ENCODE peak calls at places on chromosomes 12 and 14, in eight cellular contexts. B is HT1080; I is pons; Q is K562; M is activated naive CD4-positive, alpha-beta T cell treated with Interleukin-2 at 50 U/mL for 16 hours; E is activated CD4-positive, alpha-beta T cell treated with anti-CD3 and anti-CD28 coated beads for 4 hours; N is lower lobe of right lung; Y is stimulated activated CD8-positive, alpha-beta memory T cell treated with anti-CD3 and anti-CD28 coated beads, Interleukin-15, amount 100 ng/mL, for 48 hours. T is an unnamed sample.
A peak's percentile ranks its signal among the peaks of the same experiment; 100 is the strongest.

GRCh38 chr12:30691122-30691879 is 4.4 kb downstream of the IPO8 start:
- DNase-seq in B (peak; percentile 81), I (no peak), Q (peak; percentile 39), M (no peak), E (no peak), N (no peak), Y (no peak), T (no peak)

GRCh38 chr12:67456281-67456918 is 187.2 kb downstream of the CAND1 start:
- DNase-seq in B (peak; percentile 74), I (no peak), Q (no peak), M (no peak), E (no peak), N (no peak), Y (no peak), T (no peak)

GRCh38 chr14:73244541-73244940 is 7.2 kb downstream of the PAPLN start:
- DNase-seq in B (no peak), I (no peak), Q (no peak), M (no peak), E (no peak), N (no peak), Y (no peak), T (no peak)

GRCh38 chr14:21090194-21090939 is 8.1 kb downstream of the ZNF219 start:
- DNase-seq in B (no peak), I (no peak), Q (peak; percentile 36), M (peak; percentile 29), E (no peak), N (peak; percentile 64), Y (no peak), T (no peak)

GRCh38 chr14:76958975-76959710 is 69.4 kb downstream of the IRF2BPL start:
- DNase-seq in B (peak; percentile 46), I (no peak), Q (peak; percentile 42), M (no peak), E (no peak), N (no peak), Y (peak; percentile 30), T (no peak)

GRCh38 chr12:57459750-57460400 is at the start of gene GLI1:
- DNase-seq in B (no peak), I (no peak), Q (peak; percentile 77), M (no peak), E (no peak), N (no peak), Y (no peak), T (no peak)

GRCh38 chr14:61254803-61255526 is 26.2 kb downstream of the TMEM30B start:
- DNase-seq in B (no peak), I (no peak), Q (no peak), M (no peak), E (no peak), N (no peak), Y (no peak), T (no peak)

GRCh38 chr12:57276935-57277563 is 26.1 kb upstream of the STAC3 start:
- DNase-seq in B (peak; percentile 32), I (no peak), Q (peak; percentile 34), M (no peak), E (no peak), N (no peak), Y (no peak), T (no peak)

GRCh38 chr14:57574617-57575288 is 81.1 kb upstream of the CCDC198 start:
- DNase-seq in B (peak; percentile 13), I (no peak), Q (no peak), M (no peak), E (no peak), N (no peak), Y (no peak), T (no peak)

GRCh38 chr12:114580306-114580705 is 103.7 kb downstream of the TBX3 start:
- DNase-seq in B (no peak), I (no peak), Q (no peak), M (no peak), E (no peak), N (no peak), Y (no peak), T (no peak)

GRCh38 chr12:12818693-12819092 is 5.5 kb downstream of the DDX47 start:
- DNase-seq in B (no peak), I (no peak), Q (no peak), M (no peak), E (no peak), N (no peak), Y (no peak), T (no peak)

GRCh38 chr12:26018926-26019325 is 60.4 kb downstream of the RASSF8 start:
- DNase-seq in B (no peak), I (no peak), Q (no peak), M (no peak), E (no peak), N (no peak), Y (no peak), T (no peak)

GRCh38 chr12:94025730-94026129 is 122.6 kb upstream of the PLXNC1 start:
- DNase-seq in B (no peak), I (no peak), Q (no peak), M (no peak), E (no peak), N (no peak), Y (no peak), T (no peak)

GRCh38 chr14:48454887-48455286 is 779.5 kb upstream of the MDGA2 start:
- DNase-seq in B (no peak), I (no peak), Q (no peak), M (no peak), E (no peak), N (no peak), Y (no peak), T (no peak)

GRCh38 chr14:91252901-91253794 is 8.6 kb upstream of the GPR68 start:
- DNase-seq in B (no peak), I (no peak), Q (peak; percentile 73), M (peak; percentile 56), E (peak; percentile 50), N (peak; percentile 63), Y (no peak), T (no peak)

GRCh38 chr12:32240833-32241232 is 134.2 kb downstream of the BICD1 start:
- DNase-seq in B (peak; percentile 54), I (no peak), Q (no peak), M (no peak), E (no peak), N (no peak), Y (no peak), T (no peak)

T was measured in foreskin melanocyte.